ENCODE peak calls at places on chromosome 12, in ten cellular contexts. One of them, this sample, is unnamed.

GRCh38 chr12:79555006-79555925 is 135.5 kb downstream of the PAWR start:
- DNase-seq in heart right ventricle: peak; percentile 15
- DNase-seq in heart left ventricle: no peak
- DNase-seq in tibial nerve: no peak
- DNase-seq in SJSA1: peak; percentile 38
- DNase-seq in upper lobe of left lung: no peak
- DNase-seq in left ventricle myocardium inferior: no peak
- DNase-seq in tibial artery: no peak
- DNase-seq in ovary: no peak
- DNase-seq in neuronal stem cell: no peak
- DNase-seq in this sample: no peak

GRCh38 chr12:45914090-45914489 is 76.3 kb downstream of the SCAF11 start:
- DNase-seq in SJSA1: peak; percentile 16
- DNase-seq in tibial artery: no peak
- DNase-seq in tibial nerve: no peak
- DNase-seq in upper lobe of left lung: no peak
- DNase-seq in neuronal stem cell: no peak
- DNase-seq in left ventricle myocardium inferior: no peak
- DNase-seq in ovary: no peak
- DNase-seq in heart left ventricle: no peak
- DNase-seq in heart right ventricle: no peak
- DNase-seq in this sample: no peak

GRCh38 chr12:25957898-25958253 is 606 bp upstream of the RASSF8 start:
- DNase-seq in heart left ventricle: no peak
- DNase-seq in SJSA1: no peak
- DNase-seq in tibial nerve: no peak
- DNase-seq in neuronal stem cell: no peak
- DNase-seq in heart right ventricle: no peak
- DNase-seq in left ventricle myocardium inferior: no peak
- DNase-seq in ovary: peak; percentile 41
- DNase-seq in upper lobe of left lung: no peak
- DNase-seq in tibial artery: peak; percentile 65
- DNase-seq in this sample: peak; percentile 44

GRCh38 chr12:26233620-26234019 is 38.2 kb downstream of the SSPN start:
- DNase-seq in heart left ventricle: no peak
- DNase-seq in tibial nerve: no peak
- DNase-seq in neuronal stem cell: no peak
- DNase-seq in heart right ventricle: no peak
- DNase-seq in left ventricle myocardium inferior: no peak
- DNase-seq in SJSA1: no peak
- DNase-seq in tibial artery: no peak
- DNase-seq in upper lobe of left lung: no peak
- DNase-seq in ovary: no peak
- DNase-seq in this sample: no peak

GRCh38 chr12:112939761-112940357 is 1.6 kb downstream of the OAS3 start:
- DNase-seq in ovary: no peak
- DNase-seq in tibial artery: no peak
- DNase-seq in neuronal stem cell: no peak
- DNase-seq in SJSA1: no peak
- DNase-seq in heart left ventricle: no peak
- DNase-seq in heart right ventricle: no peak
- DNase-seq in tibial nerve: no peak
- DNase-seq in left ventricle myocardium inferior: no peak
- DNase-seq in upper lobe of left lung: no peak
- DNase-seq in this sample: no peak

GRCh38 chr12:7907009-7907408 is 29.0 kb downstream of the SLC2A3 start:
- DNase-seq in SJSA1: peak; percentile 47
- DNase-seq in tibial nerve: no peak
- DNase-seq in tibial artery: no peak
- DNase-seq in heart right ventricle: peak; percentile 17
- DNase-seq in neuronal stem cell: peak; percentile 6
- DNase-seq in left ventricle myocardium inferior: no peak
- DNase-seq in heart left ventricle: no peak
- DNase-seq in ovary: no peak
- DNase-seq in upper lobe of left lung: no peak
- DNase-seq in this sample: peak; percentile 69

GRCh38 chr12:5442251-5443006 is 10.5 kb downstream of the NTF3 start:
- DNase-seq in ovary: no peak
- DNase-seq in upper lobe of left lung: no peak
- DNase-seq in heart right ventricle: peak; percentile 59
- DNase-seq in SJSA1: peak; percentile 77
- DNase-seq in neuronal stem cell: peak; percentile 29
- DNase-seq in tibial artery: no peak
- DNase-seq in heart left ventricle: peak; percentile 47
- DNase-seq in tibial nerve: no peak
- DNase-seq in left ventricle myocardium inferior: no peak
- DNase-seq in this sample: no peak

GRCh38 chr12:53051881-53052412 is 2.1 kb downstream of the TNS2 start:
- DNase-seq in SJSA1: no peak
- DNase-seq in ovary: peak; percentile 42
- DNase-seq in heart right ventricle: no peak
- DNase-seq in left ventricle myocardium inferior: no peak
- DNase-seq in tibial nerve: peak; percentile 12
- DNase-seq in upper lobe of left lung: no peak
- DNase-seq in neuronal stem cell: no peak
- DNase-seq in heart left ventricle: no peak
- DNase-seq in tibial artery: peak; percentile 69
- DNase-seq in this sample: no peak

GRCh38 chr12:3101309-3102022 is 24.3 kb downstream of the TSPAN9 start:
- DNase-seq in ovary: no peak
- DNase-seq in upper lobe of left lung: no peak
- DNase-seq in heart right ventricle: no peak
- DNase-seq in tibial artery: no peak
- DNase-seq in heart left ventricle: no peak
- DNase-seq in neuronal stem cell: no peak
- DNase-seq in tibial nerve: no peak
- DNase-seq in left ventricle myocardium inferior: no peak
- DNase-seq in SJSA1: no peak
- DNase-seq in this sample: no peak

GRCh38 chr12:108583971-108584370 is 13.9 kb downstream of the TMEM119 start:
- DNase-seq in tibial nerve: no peak
- DNase-seq in ovary: no peak
- DNase-seq in heart right ventricle: no peak
- DNase-seq in upper lobe of left lung: peak; percentile 50
- DNase-seq in heart left ventricle: no peak
- DNase-seq in tibial artery: no peak
- DNase-seq in SJSA1: no peak
- DNase-seq in left ventricle myocardium inferior: no peak
- DNase-seq in neuronal stem cell: no peak
- DNase-seq in this sample: no peak

GRCh38 chr12:1797011-1797901 is 23.1 kb upstream of the LRTM2 start:
- DNase-seq in heart right ventricle: peak; percentile 50
- DNase-seq in neuronal stem cell: no peak
- DNase-seq in SJSA1: no peak
- DNase-seq in tibial artery: peak; percentile 74
- DNase-seq in ovary: peak; percentile 76
- DNase-seq in tibial nerve: peak; percentile 54
- DNase-seq in upper lobe of left lung: peak; percentile 94
- DNase-seq in left ventricle myocardium inferior: peak; percentile 72
- DNase-seq in heart left ventricle: peak; percentile 65
- DNase-seq in this sample: no peak

GRCh38 chr12:128228581-128228980 is 38.4 kb upstream of the TMEM132C start:
- DNase-seq in tibial nerve: no peak
- DNase-seq in tibial artery: no peak
- DNase-seq in upper lobe of left lung: no peak
- DNase-seq in left ventricle myocardium inferior: no peak
- DNase-seq in neuronal stem cell: no peak
- DNase-seq in ovary: no peak
- DNase-seq in heart left ventricle: no peak
- DNase-seq in heart right ventricle: no peak
- DNase-seq in SJSA1: no peak
- DNase-seq in this sample: no peak

GRCh38 chr12:87363497-87364084 is 665.6 kb downstream of the C12orf50 start:
- DNase-seq in ovary: no peak
- DNase-seq in neuronal stem cell: no peak
- DNase-seq in upper lobe of left lung: peak; percentile 0
- DNase-seq in heart left ventricle: no peak
- DNase-seq in tibial nerve: no peak
- DNase-seq in SJSA1: no peak
- DNase-seq in heart right ventricle: no peak
- DNase-seq in tibial artery: no peak
- DNase-seq in left ventricle myocardium inferior: no peak
- DNase-seq in this sample: no peak

GRCh38 chr12:32252199-32253073 is 145.8 kb downstream of the BICD1 start:
- DNase-seq in tibial artery: no peak
- DNase-seq in SJSA1: no peak
- DNase-seq in ovary: no peak
- DNase-seq in heart right ventricle: no peak
- DNase-seq in heart left ventricle: no peak
- DNase-seq in neuronal stem cell: no peak
- DNase-seq in upper lobe of left lung: no peak
- DNase-seq in left ventricle myocardium inferior: no peak
- DNase-seq in tibial nerve: no peak
- DNase-seq in this sample: peak; percentile 42

GRCh38 chr12:19428261-19428660 is 11.0 kb upstream of the AEBP2 start:
- DNase-seq in left ventricle myocardium inferior: no peak
- DNase-seq in upper lobe of left lung: no peak
- DNase-seq in neuronal stem cell: no peak
- DNase-seq in ovary: no peak
- DNase-seq in heart right ventricle: no peak
- DNase-seq in heart left ventricle: no peak
- DNase-seq in SJSA1: no peak
- DNase-seq in tibial nerve: no peak
- DNase-seq in tibial artery: no peak
- DNase-seq in this sample: no peak

GRCh38 chr12:116303929-116304328 is 26.4 kb upstream of the MED13L start:
- DNase-seq in tibial nerve: no peak
- DNase-seq in left ventricle myocardium inferior: no peak
- DNase-seq in heart right ventricle: no peak
- DNase-seq in heart left ventricle: no peak
- DNase-seq in ovary: no peak
- DNase-seq in upper lobe of left lung: no peak
- DNase-seq in neuronal stem cell: no peak
- DNase-seq in SJSA1: no peak
- DNase-seq in tibial artery: no peak
- DNase-seq in this sample: no peak

GRCh38 chr12:29153231-29153630 is 4.2 kb downstream of the FAR2 start:
- DNase-seq in heart right ventricle: no peak
- DNase-seq in neuronal stem cell: no peak
- DNase-seq in tibial artery: no peak
- DNase-seq in left ventricle myocardium inferior: no peak
- DNase-seq in upper lobe of left lung: no peak
- DNase-seq in heart left ventricle: no peak
- DNase-seq in ovary: no peak
- DNase-seq in tibial nerve: no peak
- DNase-seq in SJSA1: no peak
- DNase-seq in this sample: no peak

GRCh38 chr12:48615681-48616080 is 45.8 kb upstream of the LALBA start:
- DNase-seq in tibial nerve: no peak
- DNase-seq in neuronal stem cell: no peak
- DNase-seq in ovary: no peak
- DNase-seq in heart right ventricle: no peak
- DNase-seq in heart left ventricle: no peak
- DNase-seq in tibial artery: no peak
- DNase-seq in SJSA1: no peak
- DNase-seq in left ventricle myocardium inferior: no peak
- DNase-seq in upper lobe of left lung: no peak
- DNase-seq in this sample: no peak

GRCh38 chr12:24902521-24903304 is 46.2 kb downstream of the BCAT1 start:
- DNase-seq in tibial artery: no peak
- DNase-seq in ovary: no peak
- DNase-seq in upper lobe of left lung: peak; percentile 90
- DNase-seq in neuronal stem cell: no peak
- DNase-seq in tibial nerve: no peak
- DNase-seq in SJSA1: no peak
- DNase-seq in heart left ventricle: peak; percentile 10
- DNase-seq in heart right ventricle: no peak
- DNase-seq in left ventricle myocardium inferior: peak; percentile 22
- DNase-seq in this sample: no peak

DNA sequence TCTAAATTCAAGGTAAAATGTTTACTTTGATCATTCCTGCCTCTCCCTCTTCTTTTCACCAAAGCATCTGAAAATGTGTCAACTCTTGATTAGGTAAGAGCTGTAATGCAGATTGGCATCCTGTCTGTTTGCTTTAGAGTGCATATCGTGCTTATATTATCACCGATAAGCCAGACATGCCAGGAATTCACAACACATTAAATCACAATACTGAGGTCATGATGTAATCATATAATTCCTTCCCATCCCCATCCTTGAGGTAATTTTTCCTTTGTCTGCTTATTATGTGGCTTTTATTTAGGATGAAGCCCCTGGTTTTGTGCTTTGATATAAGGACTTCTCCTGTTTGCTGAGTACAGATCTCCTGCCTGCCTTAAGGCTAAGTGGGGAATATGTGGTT is 10.2 kb downstream of the DDX47 start:
- DNase-seq in heart left ventricle: no peak
- DNase-seq in neuronal stem cell: no peak
- DNase-seq in heart right ventricle: no peak
- DNase-seq in upper lobe of left lung: no peak
- DNase-seq in SJSA1: peak; percentile 88
- DNase-seq in left ventricle myocardium inferior: no peak
- DNase-seq in tibial nerve: no peak
- DNase-seq in ovary: no peak
- DNase-seq in tibial artery: no peak
- DNase-seq in this sample: no peak
- H3K36me3 ChIP-seq in heart left ventricle: peaks cover 81% of the 10 kb centered on the region
- H3K36me3 ChIP-seq in neuronal stem cell: peaks cover 30% of the 10 kb centered on the region
- H3K36me3 ChIP-seq in heart right ventricle: peaks cover 70% of the 10 kb centered on the region
- H3K36me3 ChIP-seq in upper lobe of left lung: peaks cover 81% of the 10 kb centered on the region
- H3K36me3 ChIP-seq in SJSA1: peaks cover 85% of the 10 kb centered on the region
- H3K36me3 ChIP-seq in left ventricle myocardium inferior: peaks cover 73% of the 10 kb centered on the region
- H3K36me3 ChIP-seq in tibial nerve: peaks cover 84% of the 10 kb centered on the region
- H3K36me3 ChIP-seq in ovary: no peaks in the 10 kb centered on the region
- H3K36me3 ChIP-seq in tibial artery: peaks cover 78% of the 10 kb centered on the region
- H3K36me3 ChIP-seq in this sample: peaks cover 79% of the 10 kb centered on the region

GRCh38 chr12:63942464-63943241 is 98.2 kb downstream of the SRGAP1 start:
- DNase-seq in tibial nerve: no peak
- DNase-seq in left ventricle myocardium inferior: no peak
- DNase-seq in SJSA1: no peak
- DNase-seq in neuronal stem cell: no peak
- DNase-seq in tibial artery: no peak
- DNase-seq in upper lobe of left lung: no peak
- DNase-seq in ovary: no peak
- DNase-seq in heart left ventricle: no peak
- DNase-seq in heart right ventricle: no peak
- DNase-seq in this sample: no peak
- H3K4me1 ChIP-seq in tibial nerve: no peaks in the 10 kb centered on the region
- H3K4me1 ChIP-seq in left ventricle myocardium inferior: peaks cover 42% of the 10 kb centered on the region
- H3K4me1 ChIP-seq in SJSA1: peaks cover 12% of the 10 kb centered on the region
- H3K4me1 ChIP-seq in neuronal stem cell: peaks cover 4% of the 10 kb centered on the region
- H3K4me1 ChIP-seq in tibial artery: peaks cover 4% of the 10 kb centered on the region
- H3K4me1 ChIP-seq in upper lobe of left lung: peaks cover 24% of the 10 kb centered on the region
- H3K4me1 ChIP-seq in ovary: peaks cover 5% of the 10 kb centered on the region
- H3K4me1 ChIP-seq in heart left ventricle: peaks cover 26% of the 10 kb centered on the region
- H3K4me1 ChIP-seq in heart right ventricle: peaks cover 37% of the 10 kb centered on the region
- H3K4me1 ChIP-seq in this sample: peaks cover 19% of the 10 kb centered on the region

GRCh38 chr12:49642370-49642802 is 19.0 kb downstream of the PRPF40B start:
- DNase-seq in ovary: no peak
- DNase-seq in tibial artery: no peak
- DNase-seq in tibial nerve: no peak
- DNase-seq in heart right ventricle: no peak
- DNase-seq in heart left ventricle: no peak
- DNase-seq in neuronal stem cell: no peak
- DNase-seq in SJSA1: no peak
- DNase-seq in upper lobe of left lung: peak; percentile 47
- DNase-seq in left ventricle myocardium inferior: no peak
- DNase-seq in this sample: no peak
- H3K36me3 ChIP-seq in ovary: no peaks in the 10 kb centered on the region
- H3K36me3 ChIP-seq in tibial artery: peaks cover 22% of the 10 kb centered on the region
- H3K36me3 ChIP-seq in tibial nerve: peaks cover 71% of the 10 kb centered on the region
- H3K36me3 ChIP-seq in heart right ventricle: peaks cover 35% of the 10 kb centered on the region
- H3K36me3 ChIP-seq in heart left ventricle: peaks cover 87% of the 10 kb centered on the region
- H3K36me3 ChIP-seq in neuronal stem cell: peaks cover 39% of the 10 kb centered on the region
- H3K36me3 ChIP-seq in SJSA1: peaks cover 48% of the 10 kb centered on the region
- H3K36me3 ChIP-seq in upper lobe of left lung: peaks cover 47% of the 10 kb centered on the region
- H3K36me3 ChIP-seq in left ventricle myocardium inferior: peaks cover 64% of the 10 kb centered on the region
- H3K36me3 ChIP-seq in this sample: peaks cover 19% of the 10 kb centered on the region

GRCh38 chr12:57851552-57852186 is 5.1 kb upstream of the CTDSP2 start:
- DNase-seq in SJSA1: no peak
- DNase-seq in heart left ventricle: no peak
- DNase-seq in tibial artery: no peak
- DNase-seq in tibial nerve: no peak
- DNase-seq in upper lobe of left lung: no peak
- DNase-seq in left ventricle myocardium inferior: no peak
- DNase-seq in ovary: no peak
- DNase-seq in heart right ventricle: no peak
- DNase-seq in neuronal stem cell: no peak
- DNase-seq in this sample: no peak
- H3K4me1 ChIP-seq in SJSA1: peaks cover 5% of the 10 kb centered on the region
- H3K4me1 ChIP-seq in heart left ventricle: peaks cover 28% of the 10 kb centered on the region
- H3K4me1 ChIP-seq in tibial artery: peaks cover 48% of the 10 kb centered on the region
- H3K4me1 ChIP-seq in tibial nerve: no peaks in the 10 kb centered on the region
- H3K4me1 ChIP-seq in upper lobe of left lung: peaks cover 32% of the 10 kb centered on the region
- H3K4me1 ChIP-seq in left ventricle myocardium inferior: peaks cover 58% of the 10 kb centered on the region
- H3K4me1 ChIP-seq in ovary: peaks cover 6% of the 10 kb centered on the region
- H3K4me1 ChIP-seq in heart right ventricle: peaks cover 52% of the 10 kb centered on the region
- H3K4me1 ChIP-seq in neuronal stem cell: peaks cover 20% of the 10 kb centered on the region
- H3K4me1 ChIP-seq in this sample: peaks cover 4% of the 10 kb centered on the region

This sample was measured in HAP-1.